ENCODE peak calls at places on chromosomes 5 and 9, in eight cellular contexts. Z, P, X, V, S, M, C and D are unnamed samples.

GRCh38 chr5:11319851-11320580 is 559.0 kb upstream of the DAP start:
- DNase-seq in X (peak; percentile 10), S (no peak), M (no peak), V (no peak), C (no peak), Z (no peak), P (no peak), D (no peak)

GRCh38 chr9:132769895-132770774 is 99.9 kb downstream of the GTF3C4 start:
- DNase-seq in V (peak; percentile 17), P (no peak), S (peak; percentile 12), X (peak; percentile 14), Z (no peak), M (no peak), C (peak; percentile 52), D (no peak)

GRCh38 chr5:52603742-52604141 is 184.0 kb upstream of the ITGA1 start:
- DNase-seq in M (no peak), Z (no peak), C (no peak), P (no peak), V (no peak), S (no peak), X (no peak), D (no peak)

GRCh38 chr5:71719092-71719964 is at the start of gene CARTPT:
- DNase-seq in Z (no peak), S (no peak), X (no peak), V (no peak), P (no peak), M (peak; percentile 64), C (peak; percentile 26), D (no peak)

GRCh38 chr9:34560574-34561229 is 28.8 kb downstream of the CNTFR start:
- DNase-seq in V (no peak), C (no peak), P (no peak), M (peak; percentile 70), S (no peak), X (no peak), Z (no peak), D (no peak)

GRCh38 chr5:6550628-6551027 is 82.2 kb downstream of the NSUN2 start:
- DNase-seq in S (no peak), X (no peak), C (no peak), M (no peak), Z (no peak), V (no peak), P (no peak), D (no peak)

GRCh38 chr9:126885089-126885753 is 24.8 kb downstream of the ZBTB34 start:
- DNase-seq in V (no peak), Z (no peak), S (no peak), M (no peak), X (peak; percentile 84), P (no peak), C (peak; percentile 78), D (no peak)

GRCh38 chr9:84301851-84302250 is 38.7 kb downstream of the SLC28A3 start:
- DNase-seq in Z (no peak), C (peak; percentile 22), S (no peak), V (no peak), X (no peak), M (no peak), P (no peak), D (no peak)

DNA sequence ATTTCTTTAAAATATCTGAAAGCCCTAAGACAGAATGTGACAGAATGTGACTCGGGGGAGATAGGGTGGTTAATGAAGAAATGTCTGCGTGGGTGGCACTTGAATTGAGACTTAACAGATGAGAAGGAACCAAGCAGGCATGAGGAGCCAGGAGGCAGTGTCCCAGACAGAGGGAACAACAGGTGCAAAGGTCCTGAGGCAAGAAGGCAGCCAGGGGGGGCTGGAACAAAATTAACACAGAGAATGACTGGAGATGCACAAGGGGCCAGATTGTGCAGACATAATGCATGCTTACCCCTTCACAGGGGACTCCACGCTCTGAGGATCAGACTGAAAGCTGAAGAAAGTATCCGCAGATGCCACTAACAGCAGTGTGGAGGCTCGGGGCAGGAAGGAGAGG is 1.7 kb downstream of the LMAN2 start:
- DNase-seq in P (no peak), Z (no peak), X (no peak), S (no peak), V (no peak), M (no peak), C (no peak), D (no peak)
- H3K4me3 ChIP-seq in P (peak overlapping the region; percentile 98), Z (peak overlapping the region; percentile 81), X (peak overlapping the region; percentile 92), S (peak overlapping the region; percentile 98), V (peak overlapping the region; percentile 7), M (peak overlapping the region; percentile 100), C (no peak overlapping the region), D (no peak overlapping the region)

DNA sequence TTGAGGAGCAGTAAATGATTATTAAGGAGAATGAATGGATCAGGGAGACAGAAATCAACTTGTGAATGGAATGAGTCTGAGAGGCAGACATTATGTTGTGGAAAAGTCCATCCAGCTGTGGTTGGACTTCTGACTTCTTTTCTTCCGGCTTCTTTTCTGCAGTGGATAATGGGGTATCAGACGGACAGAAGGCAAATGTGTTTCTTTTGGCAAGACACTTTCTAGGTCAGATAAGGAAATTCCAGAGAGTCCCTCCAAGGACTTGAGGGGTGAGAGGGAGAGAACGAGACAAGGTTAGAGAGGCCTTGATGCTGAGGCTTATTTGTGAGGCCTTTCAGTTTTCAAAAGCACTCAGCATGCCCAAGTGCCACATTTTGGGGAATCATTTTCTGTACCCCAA is 17.1 kb upstream of the GRHPR start:
- DNase-seq in Z (no peak), P (no peak), X (no peak), M (no peak), S (no peak), C (peak; percentile 13), V (no peak), D (no peak)
- H3K9ac ChIP-seq in Z (no peak overlapping the region), P (no peak overlapping the region), X (no peak overlapping the region), M (no peak overlapping the region), S (peak overlapping the region; percentile 36), C (no peak overlapping the region), V (no peak overlapping the region), D (no peak overlapping the region)

GRCh38 chr5:175088963-175089362 is 355.0 kb downstream of the DRD1 start:
- DNase-seq in Z (no peak), V (no peak), M (no peak), P (no peak), C (no peak), S (no peak), X (no peak), D (no peak)

GRCh38 chr5:175096469-175097185 is 347.4 kb downstream of the DRD1 start:
- DNase-seq in V (no peak), S (no peak), Z (no peak), X (no peak), M (no peak), P (no peak), C (no peak), D (no peak)

GRCh38 chr5:175098301-175098700 is 345.7 kb downstream of the DRD1 start:
- DNase-seq in M (no peak), Z (no peak), C (no peak), V (no peak), X (no peak), P (no peak), S (no peak), D (no peak)

GRCh38 chr5:175092691-175093090 is 351.3 kb downstream of the DRD1 start:
- DNase-seq in V (no peak), S (no peak), P (no peak), M (no peak), C (no peak), Z (no peak), X (no peak), D (no peak)

GRCh38 chr5:175094461-175094860 is 349.5 kb downstream of the DRD1 start:
- DNase-seq in C (no peak), Z (no peak), X (no peak), P (no peak), V (no peak), S (no peak), M (no peak), D (no peak)
- TF ChIP-seq POLR2AphosphoS5 in C (no peak), Z (no peak), X (no peak), P (no peak), V (no peak), S (no peak), M (no peak), D (no peak)

GRCh38 chr5:177448244-177448950 is 1.8 kb downstream of the PRR7 start:
- DNase-seq in Z (no peak), P (no peak), X (no peak), S (no peak), C (no peak), V (no peak), M (no peak), D (no peak)
- H3K4me3 ChIP-seq in Z (no peak overlapping the region), P (peak overlapping the region; percentile 86), X (peak overlapping the region; percentile 80), S (peak overlapping the region; percentile 67), C (no peak overlapping the region), V (peak overlapping the region; percentile 46), M (peak overlapping the region; percentile 66), D (peak overlapping the region; percentile 59)

GRCh38 chr5:132257131-132258101 is at the start of gene PDLIM4:
- DNase-seq in Z (peak; percentile 85), C (peak; percentile 62), S (no peak), V (no peak), X (no peak), M (peak; percentile 96), P (no peak), D (no peak)
- H3K9ac ChIP-seq in Z (peak within 1 kb of the TSS; percentile 72), C (peak within 1 kb of the TSS; percentile 96), S (no peak within 1 kb of the TSS), V (peak within 1 kb of the TSS; percentile 34), X (peak within 1 kb of the TSS; percentile 38), M (peak within 1 kb of the TSS; percentile 92), P (no peak within 1 kb of the TSS), D (peak within 1 kb of the TSS; percentile 77)

GRCh38 chr5:67771791-67772190 is 443.8 kb upstream of the PIK3R1 start:
- DNase-seq in V (no peak), P (no peak), M (no peak), C (no peak), Z (no peak), X (no peak), S (no peak), D (no peak)

GRCh38 chr5:67774796-67775195 is 440.8 kb upstream of the PIK3R1 start:
- DNase-seq in V (no peak), Z (no peak), X (no peak), C (no peak), M (no peak), S (no peak), P (no peak), D (no peak)

GRCh38 chr5:67771221-67771620 is 444.3 kb upstream of the PIK3R1 start:
- DNase-seq in Z (no peak), X (no peak), M (no peak), P (no peak), C (no peak), V (no peak), S (no peak), D (no peak)

GRCh38 chr5:67774153-67774552 is 441.4 kb upstream of the PIK3R1 start:
- DNase-seq in M (no peak), X (peak; percentile 68), S (no peak), C (no peak), P (no peak), Z (no peak), V (no peak), D (no peak)

GRCh38 chr5:67773439-67773988 is 442.0 kb upstream of the PIK3R1 start:
- DNase-seq in M (no peak), V (no peak), C (peak; percentile 6), P (peak; percentile 50), X (peak; percentile 92), S (no peak), Z (no peak), D (no peak)
- TF ChIP-seq POLR2AphosphoS5 in M (no peak), V (no peak), C (no peak), P (no peak), X (no peak), S (no peak), Z (no peak), D (no peak)